ENCODE peak calls at places on chromosomes 5 and 9, in nine cellular contexts. U, D, M, L, T, Q, O, V and W are unnamed samples.

GRCh38 chr9:70954126-70954525 is 167.3 kb downstream of the TRPM3 start:
- DNase-seq in U (no peak), V (no peak), L (peak; percentile 72), Q (no peak), M (peak; percentile 80), T (no peak), D (no peak), O (peak; percentile 98), W (no peak)

GRCh38 chr5:177474094-177474493 is 660 bp upstream of the DBN1 start:
- DNase-seq in V (no peak), D (no peak), L (no peak), T (peak; percentile 72), O (peak; percentile 58), M (peak; percentile 73), Q (no peak), U (no peak), W (no peak)

GRCh38 chr9:125366676-125367075 is 105.0 kb downstream of the GAPVD1 start:
- DNase-seq in Q (no peak), L (no peak), D (no peak), V (no peak), M (no peak), T (no peak), O (no peak), U (no peak), W (no peak)

GRCh38 chr5:82274343-82275266 is 3.5 kb downstream of the RPS23 start:
- DNase-seq in O (peak; percentile 63), M (peak; percentile 93), L (no peak), V (no peak), T (no peak), D (no peak), U (no peak), Q (no peak), W (no peak)

GRCh38 chr5:116142495-116142894 is 57.7 kb downstream of the COMMD10 start:
- DNase-seq in L (no peak), V (no peak), U (no peak), O (no peak), D (no peak), Q (no peak), T (no peak), M (no peak), W (no peak)

GRCh38 chr5:16539169-16539666 is 73.6 kb upstream of the ZNF622 start:
- DNase-seq in T (peak; percentile 89), M (no peak), Q (no peak), O (no peak), V (peak; percentile 88), U (no peak), D (no peak), L (peak; percentile 91), W (no peak)

GRCh38 chr5:93572773-93573626 is 8.0 kb downstream of the NR2F1-AS1 start:
- DNase-seq in T (no peak), L (no peak), V (no peak), D (no peak), M (peak; percentile 92), Q (no peak), O (peak; percentile 69), U (no peak), W (no peak)

GRCh38 chr5:135437796-135438560 is 9.2 kb downstream of the DCANP1 start:
- DNase-seq in D (no peak), L (peak; percentile 77), M (peak; percentile 55), Q (no peak), V (no peak), O (no peak), U (no peak), T (peak; percentile 90), W (no peak)

GRCh38 chr5:14298126-14298847 is 155.1 kb downstream of the TRIO start:
- DNase-seq in M (no peak), Q (no peak), U (no peak), L (peak; percentile 82), D (no peak), V (no peak), T (no peak), O (no peak), W (no peak)

GRCh38 chr9:29730096-29730621 is 2156.9 kb upstream of the C9orf72 start:
- DNase-seq in U (no peak), V (no peak), D (no peak), Q (no peak), L (no peak), O (peak; percentile 74), T (no peak), M (peak; percentile 49), W (no peak)

GRCh38 chr5:151622367-151623097 is 31.4 kb upstream of the FAT2 start:
- DNase-seq in T (no peak), M (no peak), Q (no peak), U (no peak), V (no peak), L (no peak), D (no peak), O (no peak), W (no peak)

GRCh38 chr5:115543931-115544370 is 624 bp downstream of the FEM1C start:
- DNase-seq in D (peak; percentile 61), L (peak; percentile 80), T (peak; percentile 71), Q (peak; percentile 76), V (peak; percentile 50), O (peak; percentile 64), U (peak; percentile 67), M (no peak), W (peak; percentile 40)

GRCh38 chr5:172868924-172869565 is 35.0 kb downstream of the ERGIC1 start:
- DNase-seq in T (peak; percentile 98), D (no peak), V (peak; percentile 92), L (peak; percentile 96), U (no peak), M (no peak), Q (no peak), O (no peak), W (no peak)

GRCh38 chr5:127968998-127969397 is 114.6 kb upstream of the SLC12A2 start:
- DNase-seq in M (no peak), O (no peak), T (no peak), V (no peak), U (no peak), L (no peak), Q (no peak), D (no peak), W (no peak)

GRCh38 chr5:155441849-155442248 is 428.3 kb downstream of the KIF4B start:
- DNase-seq in O (no peak), Q (no peak), V (no peak), T (no peak), L (no peak), U (no peak), D (no peak), M (no peak), W (no peak)

GRCh38 chr5:59837071-59837470 is 56.5 kb downstream of the PDE4D start:
- DNase-seq in Q (no peak), L (no peak), O (no peak), T (no peak), M (no peak), V (no peak), U (no peak), D (no peak), W (no peak)

GRCh38 chr5:32283061-32283460 is 29.7 kb downstream of the MTMR12 start:
- DNase-seq in O (no peak), V (no peak), Q (no peak), U (no peak), M (no peak), L (no peak), T (no peak), D (no peak), W (no peak)

GRCh38 chr5:32283539-32284377 is 29.0 kb downstream of the MTMR12 start:
- DNase-seq in U (no peak), L (no peak), T (no peak), Q (peak; percentile 24), D (no peak), O (peak; percentile 52), V (no peak), M (no peak), W (no peak)

GRCh38 chr5:32280656-32281081 is 32.1 kb downstream of the MTMR12 start:
- DNase-seq in O (no peak), L (no peak), M (no peak), U (peak; percentile 27), D (no peak), V (no peak), T (no peak), Q (peak; percentile 70), W (no peak)

GRCh38 chr5:32279786-32280185 is 33.0 kb downstream of the MTMR12 start:
- DNase-seq in Q (no peak), V (no peak), O (no peak), T (no peak), U (no peak), M (no peak), L (no peak), D (no peak), W (no peak)

DNA sequence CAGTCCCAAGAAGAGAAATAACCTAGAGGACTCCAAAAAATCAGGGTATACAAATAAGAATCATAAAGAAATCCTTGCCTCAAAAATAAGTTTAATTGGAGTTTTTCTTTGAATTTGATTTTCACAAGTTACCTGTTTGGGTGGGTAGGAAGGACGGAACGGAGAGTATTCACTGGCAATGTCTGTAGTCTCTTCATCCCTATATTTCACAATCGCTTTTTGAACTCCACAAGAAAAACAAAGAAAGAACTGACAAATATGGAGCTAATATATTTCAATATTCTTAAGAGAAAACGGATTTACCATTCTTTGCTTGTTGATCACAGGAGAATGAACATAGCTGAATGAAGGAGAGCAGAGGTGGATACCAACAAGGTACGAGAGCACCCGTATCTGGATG is 30.1 kb downstream of the MTMR12 start:
- DNase-seq in M (no peak), O (no peak), L (no peak), Q (no peak), V (no peak), D (no peak), U (no peak), T (no peak), W (no peak)
- H3K4me1 ChIP-seq in M (peaks cover 23% of the 10 kb centered on the region), O (peaks cover 9% of the 10 kb centered on the region), L (peaks cover 22% of the 10 kb centered on the region), Q (peaks cover 24% of the 10 kb centered on the region), V (no peaks in the 10 kb centered on the region), D (peaks cover 8% of the 10 kb centered on the region), U (peaks cover 24% of the 10 kb centered on the region), T (peaks cover 8% of the 10 kb centered on the region), W (peaks cover under 1% of the 10 kb centered on the region)

GRCh38 chr9:114117996-114118830 is 19.1 kb upstream of the KIF12 start:
- DNase-seq in L (no peak), O (no peak), M (peak; percentile 54), D (no peak), Q (no peak), T (no peak), U (no peak), V (no peak), W (no peak)
- H3K4me3 ChIP-seq in L (no peak overlapping the region), O (no peak overlapping the region), M (no peak overlapping the region), D (no peak overlapping the region), Q (no peak overlapping the region), T (no peak overlapping the region), U (no peak overlapping the region), V (no peak overlapping the region), W (no peak overlapping the region)

DNA sequence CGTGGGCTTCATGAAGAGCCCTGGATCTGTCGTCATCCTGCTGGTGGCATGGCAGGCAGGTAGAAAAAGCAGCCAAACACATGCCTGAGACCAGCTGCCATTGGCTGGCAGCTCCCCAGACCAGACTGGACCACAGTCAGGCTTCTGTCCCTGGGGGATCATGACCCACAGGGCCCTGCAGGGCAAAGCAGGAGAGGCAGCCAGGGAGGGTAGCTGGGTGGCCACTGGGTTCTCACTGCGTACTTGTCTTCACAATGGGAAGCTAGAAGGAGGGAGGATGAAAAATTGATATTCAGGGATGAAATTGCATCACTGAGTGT is 67.8 kb upstream of the GARNL3 start:
- DNase-seq in Q (no peak), L (no peak), M (no peak), D (no peak), U (no peak), V (no peak), O (no peak), T (no peak), W (no peak)
- H3K4me1 ChIP-seq in Q (peaks cover 7% of the 10 kb centered on the region), L (peaks cover 17% of the 10 kb centered on the region), M (no peaks in the 10 kb centered on the region), D (peaks cover 4% of the 10 kb centered on the region), U (peaks cover 3% of the 10 kb centered on the region), V (peaks cover 19% of the 10 kb centered on the region), O (no peaks in the 10 kb centered on the region), T (peaks cover 33% of the 10 kb centered on the region), W (peaks cover 5% of the 10 kb centered on the region)

GRCh38 chr9:105114318-105114717 is 130.1 kb upstream of the SLC44A1 start:
- DNase-seq in O (no peak), L (no peak), U (peak; percentile 33), V (no peak), M (no peak), D (no peak), T (no peak), Q (peak; percentile 63), W (no peak)
- H3K4me3 ChIP-seq in O (no peak overlapping the region), L (no peak overlapping the region), U (no peak overlapping the region), V (no peak overlapping the region), M (no peak overlapping the region), D (no peak overlapping the region), T (no peak overlapping the region), Q (no peak overlapping the region), W (no peak overlapping the region)